ENCODE peak calls at places on chromosomes 4 and X, in four cellular contexts. I is ovary, Q is body of pancreas, D is psoas muscle. J is an unnamed sample.

GRCh38 chrX:5870238-5870637 is 358.4 kb downstream of the NLGN4X start:
- DNase-seq in Q (no peak), D (no peak), I (no peak), J (no peak)

GRCh38 chr4:127313767-127314166 is 319.0 kb upstream of the INTU start:
- DNase-seq in Q (no peak), I (no peak), D (no peak), J (no peak)

GRCh38 chr4:123235431-123235830 is 161.2 kb upstream of the SPRY1 start:
- DNase-seq in I (no peak), Q (no peak), D (no peak), J (no peak)

GRCh38 chrX:5775985-5776384 is 452.7 kb downstream of the NLGN4X start:
- DNase-seq in D (no peak), Q (no peak), I (no peak), J (no peak)

GRCh38 chrX:1592863-1593201 is 1.4 kb downstream of the AKAP17A start:
- DNase-seq in I (peak; percentile 76), Q (no peak), D (no peak), J (no peak)

GRCh38 chr4:45648846-45649245 is 475.0 kb downstream of the GABRG1 start:
- DNase-seq in Q (no peak), D (no peak), I (no peak), J (no peak)

GRCh38 chr4:119656986-119657635 is 28.5 kb upstream of the PDE5A start:
- DNase-seq in D (no peak), I (no peak), Q (no peak), J (peak; percentile 47)

GRCh38 chr4:81164623-81165416 is 50.2 kb downstream of the PRKG2 start:
- DNase-seq in D (no peak), I (no peak), Q (no peak), J (no peak)

GRCh38 chrX:28177202-28177601 is 196.0 kb upstream of the DCAF8L1 start:
- DNase-seq in Q (no peak), I (no peak), D (no peak), J (no peak)

GRCh38 chrX:47771473-47771872 is 65.2 kb upstream of the ZNF81 start:
- DNase-seq in Q (no peak), D (no peak), I (no peak), J (no peak)

GRCh38 chr4:19945501-19945900 is 306.2 kb upstream of the SLIT2 start:
- DNase-seq in I (no peak), D (no peak), Q (no peak), J (no peak)

GRCh38 chrX:11952176-11952720 is 186.0 kb upstream of the FRMPD4 start:
- DNase-seq in D (no peak), I (no peak), Q (no peak), J (no peak)

GRCh38 chr4:125433453-125433852 is 118.7 kb downstream of the FAT4 start:
- DNase-seq in I (no peak), D (no peak), Q (no peak), J (peak; percentile 45)

GRCh38 chr4:120714581-120714980 is 207.9 kb downstream of the PRDM5 start:
- DNase-seq in Q (no peak), I (no peak), D (no peak), J (no peak)

GRCh38 chrX:3545901-3546300 is 167.5 kb downstream of the PRKX start:
- DNase-seq in I (no peak), Q (no peak), D (no peak), J (no peak)

GRCh38 chr4:132065940-132066495 is 1083.1 kb upstream of the PCDH10 start:
- DNase-seq in D (no peak), Q (no peak), I (no peak), J (peak; percentile 5)

GRCh38 chr4:108157655-108158054 is 11.1 kb downstream of the LEF1 start:
- DNase-seq in I (no peak), Q (no peak), D (no peak), J (no peak)

GRCh38 chr4:183588169-183588675 is 70.8 kb downstream of the RWDD4 start:
- DNase-seq in I (no peak), D (no peak), Q (peak; percentile 30), J (no peak)

GRCh38 chr4:167185465-167185864 is 48.8 kb downstream of the SPOCK3 start:
- DNase-seq in Q (no peak), I (no peak), D (no peak), J (no peak)

GRCh38 chr4:41038304-41038703 is 176.0 kb downstream of the APBB2 start:
- DNase-seq in D (no peak), I (no peak), Q (no peak), J (no peak)

GRCh38 chrX:118548831-118549230 is 53.2 kb downstream of the DOCK11 start:
- DNase-seq in D (no peak), Q (no peak), I (no peak), J (no peak)

GRCh38 chrX:153844509-153845082 is 14.3 kb upstream of the PDZD4 start:
- DNase-seq in D (no peak), Q (no peak), I (no peak), J (no peak)

GRCh38 chr4:80014531-80014930 is 58.5 kb downstream of the ANTXR2 start:
- DNase-seq in D (no peak), I (no peak), Q (no peak), J (no peak)

GRCh38 chr4:94558392-94558920 is 106.7 kb downstream of the PDLIM5 start:
- DNase-seq in D (no peak), Q (no peak), I (no peak), J (no peak)

GRCh38 chr4:20172070-20172760 is 79.5 kb upstream of the SLIT2 start:
- DNase-seq in Q (no peak), I (no peak), D (no peak), J (no peak)

GRCh38 chr4:154399259-154399974 is 92.2 kb downstream of the DCHS2 start:
- DNase-seq in Q (no peak), I (no peak), D (no peak), J (no peak)

GRCh38 chrX:16836371-16836770 is 33.8 kb downstream of the RBBP7 start:
- DNase-seq in Q (peak; percentile 25), I (no peak), D (peak; percentile 37), J (no peak)

GRCh38 chr4:73447701-73448100 is 11.7 kb downstream of the AFP start:
- DNase-seq in I (no peak), Q (no peak), D (no peak), J (no peak)

GRCh38 chr4:52617467-52618017 is 41.6 kb downstream of the USP46 start:
- DNase-seq in Q (no peak), I (no peak), D (no peak), J (no peak)

GRCh38 chr4:31291238-31291637 is 571.1 kb downstream of the PCDH7 start:
- DNase-seq in I (no peak), D (no peak), Q (no peak), J (no peak)
- H3K27ac ChIP-seq in I (no peak overlapping the region), D (no peak overlapping the region), Q (no peak overlapping the region), J (no peak overlapping the region)

DNA sequence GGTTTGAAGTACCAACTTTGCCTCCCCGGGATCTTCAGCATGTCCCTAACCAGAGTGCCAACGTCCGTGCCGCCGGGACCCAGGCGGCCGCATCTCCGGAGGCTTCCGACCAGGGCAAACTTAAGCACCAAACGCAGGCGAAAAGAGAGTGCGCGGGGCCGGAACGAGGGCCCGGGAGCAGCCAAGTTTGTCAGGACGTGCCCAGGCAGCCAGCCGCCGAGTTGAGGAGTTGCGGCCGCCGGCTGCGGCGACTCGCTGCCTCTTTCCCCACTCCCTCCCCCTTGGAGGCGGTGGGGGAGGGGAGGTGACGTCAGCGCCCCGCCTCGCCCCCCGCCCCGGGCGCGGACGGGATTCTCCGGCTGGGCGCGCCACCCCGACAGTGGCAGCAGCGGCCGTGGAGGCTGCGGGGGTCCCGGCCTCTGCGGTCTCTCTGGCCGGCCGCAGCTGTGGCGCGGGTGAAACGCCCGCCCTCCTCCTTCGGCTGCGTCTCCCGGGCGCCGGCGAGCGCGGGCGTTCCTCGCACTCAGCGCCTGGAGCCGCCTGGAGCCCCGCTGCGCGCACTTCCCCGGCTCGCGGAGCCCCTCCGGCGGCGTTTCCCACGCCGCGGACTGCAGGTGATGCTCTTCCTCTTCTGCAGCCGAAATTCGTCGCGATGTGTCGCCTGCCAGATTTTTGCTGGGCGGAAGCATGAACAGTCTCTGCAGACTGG is 2.9 kb upstream of the FAT1 start:
- DNase-seq in D (peak; percentile 65), I (peak; percentile 80), Q (peak; percentile 77), J (peak; percentile 51)
- TF ChIP-seq CTCF in D (no peak), I (no peak), Q (no peak), J (no peak)

DNA sequence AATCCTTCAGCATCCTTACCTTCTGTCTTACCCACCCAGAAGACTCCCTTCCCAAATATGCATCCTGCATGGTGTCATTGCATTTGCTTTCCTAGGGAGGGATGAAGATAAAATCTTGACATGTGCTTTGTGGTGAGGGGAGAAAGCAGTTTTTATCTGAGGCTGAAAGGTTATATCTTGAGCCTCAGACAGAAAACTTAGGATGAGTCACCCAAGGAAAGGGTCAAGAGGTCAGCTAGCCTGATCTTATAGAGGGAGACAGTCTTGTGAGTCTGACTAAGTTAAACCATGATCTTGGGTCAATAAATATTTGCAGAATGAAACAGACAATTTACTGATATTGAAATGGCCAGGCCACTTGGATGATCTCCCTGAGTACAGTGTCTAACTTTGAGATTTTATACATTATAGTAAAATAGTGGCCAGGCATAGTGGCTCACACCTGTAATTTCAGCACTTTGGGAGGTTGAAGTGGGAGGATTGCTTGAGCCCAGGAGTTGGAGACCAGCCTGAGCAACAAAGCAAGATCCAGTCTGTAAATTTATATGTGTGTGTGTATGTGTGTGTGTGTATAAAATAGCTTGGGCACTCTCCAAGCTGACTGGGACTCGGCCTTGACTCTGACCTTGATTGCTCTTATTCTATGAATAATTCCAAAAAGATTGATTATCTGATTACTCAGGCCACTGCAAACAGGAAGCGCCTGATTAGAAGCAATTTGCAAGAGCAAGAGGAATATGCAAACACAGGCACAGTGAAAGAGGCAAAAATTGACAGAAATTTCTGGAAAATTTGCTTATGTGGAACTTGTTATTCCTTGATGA is 15.5 kb upstream of the FAM9C start:
- DNase-seq in Q (no peak), D (no peak), I (no peak), J (peak; percentile 44)
- H3K27ac ChIP-seq in Q (peak overlapping the region; percentile 38), D (no peak overlapping the region), I (no peak overlapping the region), J (no peak overlapping the region)

GRCh38 chrX:65196758-65197371 is 220.6 kb upstream of the ZC4H2 start:
- DNase-seq in D (no peak), I (no peak), Q (peak; percentile 44), J (no peak)
- TF ChIP-seq CTCF in D (no peak), I (no peak), Q (no peak), J (no peak)

GRCh38 chr4:139887378-139887801 is 221.8 kb downstream of the MGST2 start:
- DNase-seq in I (no peak), D (no peak), Q (no peak), J (no peak)
- H3K27ac ChIP-seq in I (peak overlapping the region; percentile 60), D (no peak overlapping the region), Q (no peak overlapping the region), J (no peak overlapping the region)

J was measured in endothelial cell of umbilical vein.